ENCODE peak calls at places on chromosomes 12 and 14, in six cellular contexts. R is lower leg skin; E is fibroblast of lung; Z is lung; V is CD4-positive, alpha-beta memory T cell; H is fibroblast of mammary gland. O is an unnamed sample.

GRCh38 chr12:46915861-46916260 is 90.1 kb upstream of the SLC38A4 start:
- DNase-seq in H (peak), V (no peak), Z (no peak), R (no peak), E (peak), O (no peak)

GRCh38 chr14:62734831-62735230 is 310.4 kb downstream of the KCNH5 start:
- DNase-seq in E (no peak), R (no peak), V (no peak), Z (no peak), H (no peak), O (no peak)

GRCh38 chr12:114167431-114167830 is 201.3 kb upstream of the RBM19 start:
- DNase-seq in H (peak), E (peak), Z (no peak), R (no peak), V (no peak), O (no peak)

GRCh38 chr12:70849265-70849960 is 71.1 kb downstream of the PTPRR start:
- DNase-seq in R (no peak), V (no peak), Z (no peak), H (peak), E (peak), O (no peak)

GRCh38 chr14:99793213-99794155 is at the start of gene EML1:
- DNase-seq in R (peak), Z (peak), V (peak), H (peak), E (peak), O (peak)

GRCh38 chr14:38774162-38774561 is 328.9 kb downstream of the SEC23A start:
- DNase-seq in H (no peak), Z (no peak), V (no peak), E (no peak), R (no peak), O (no peak)

GRCh38 chr12:21073822-21074460 is 57.1 kb upstream of the SLCO1B1 start:
- DNase-seq in R (no peak), Z (no peak), V (no peak), H (no peak), E (peak), O (no peak)

GRCh38 chr12:57085999-57086950 is 2.6 kb upstream of the NAB2 start:
- DNase-seq in H (peak), Z (no peak), R (no peak), V (peak), E (peak), O (peak)

GRCh38 chr12:90695415-90695814 is 259.6 kb downstream of the CCER1 start:
- DNase-seq in H (peak), R (no peak), V (no peak), Z (no peak), E (no peak), O (no peak)

GRCh38 chr14:35949933-35950332 is 123.8 kb downstream of the BRMS1L start:
- DNase-seq in H (no peak), Z (no peak), E (peak), R (no peak), V (no peak), O (no peak)

GRCh38 chr14:79605863-79606262 is 605.4 kb downstream of the DIO2 start:
- DNase-seq in Z (no peak), V (no peak), E (peak), H (no peak), R (no peak), O (no peak)

GRCh38 chr14:53002576-53002975 is 51.7 kb upstream of the FERMT2 start:
- DNase-seq in H (peak), E (no peak), R (no peak), V (no peak), Z (no peak), O (peak)

GRCh38 chr14:76958975-76959710 is 69.4 kb downstream of the IRF2BPL start:
- DNase-seq in R (no peak), E (peak), H (peak), V (no peak), Z (no peak), O (no peak)

GRCh38 chr12:45216983-45217485 is 1.1 kb downstream of the ANO6 start:
- DNase-seq in E (peak), R (no peak), H (peak), Z (no peak), V (no peak), O (no peak)

GRCh38 chr12:122865268-122866231 is 30.3 kb downstream of the HIP1R start:
- DNase-seq in R (no peak), Z (no peak), V (no peak), E (no peak), H (no peak), O (no peak)

GRCh38 chr12:116876151-116876869 is 4.9 kb downstream of the HRK start:
- DNase-seq in H (no peak), Z (no peak), V (no peak), R (no peak), E (no peak), O (no peak)

GRCh38 chr14:52312872-52313492 is 1.1 kb upstream of the PTGER2 start:
- DNase-seq in R (no peak), V (no peak), Z (no peak), E (peak), H (peak), O (no peak)

GRCh38 chr12:67069451-67070306 is 199.5 kb upstream of the CAND1 start:
- DNase-seq in H (no peak), Z (peak), R (no peak), V (peak), E (peak), O (peak)

GRCh38 chr12:48882325-48882687 is 16.6 kb upstream of the RND1 start:
- DNase-seq in H (no peak), Z (peak), E (peak), R (no peak), V (no peak), O (no peak)

GRCh38 chr12:110741371-110741770 is 1.3 kb downstream of the PPP1CC start:
- DNase-seq in V (peak), Z (no peak), E (peak), R (no peak), H (no peak), O (no peak)

GRCh38 chr12:66502911-66503310 is 176.0 kb downstream of the GRIP1 start:
- DNase-seq in H (no peak), V (no peak), R (no peak), E (no peak), Z (no peak), O (no peak)

GRCh38 chr14:32006267-32007110 is 70.6 kb upstream of the ARHGAP5 start:
- DNase-seq in H (no peak), E (peak), Z (no peak), V (no peak), R (no peak), O (no peak)

GRCh38 chr12:9843416-9843815 is 16.1 kb downstream of the KLRF1 start:
- DNase-seq in R (no peak), H (peak), Z (no peak), E (no peak), V (no peak), O (no peak)

GRCh38 chr12:51270067-51270846 is at the start of gene SMAGP:
- DNase-seq in V (peak), E (peak), R (peak), Z (peak), H (peak), O (no peak)

GRCh38 chr12:113065126-113066007 is 8.8 kb downstream of the DTX1 start:
- DNase-seq in H (no peak), E (no peak), Z (no peak), V (no peak), R (no peak), O (no peak)

GRCh38 chr14:88380405-88380804 is 5.1 kb upstream of the SPATA7 start:
- DNase-seq in Z (no peak), R (no peak), V (no peak), E (peak), H (peak), O (no peak)

GRCh38 chr14:22231022-22231421 is 358.0 kb downstream of the DAD1 start:
- DNase-seq in Z (no peak), R (no peak), V (no peak), E (no peak), H (no peak), O (no peak)

GRCh38 chr14:76724827-76725550 is 36.3 kb upstream of the VASH1 start:
- DNase-seq in Z (no peak), R (no peak), E (no peak), H (no peak), V (no peak), O (no peak)

GRCh38 chr12:11656550-11656949 is 7.1 kb downstream of the ETV6 start:
- DNase-seq in R (no peak), V (no peak), H (no peak), Z (no peak), E (peak), O (no peak)

GRCh38 chr14:101225729-101226152 is 322.2 kb upstream of the RTL1 start:
- DNase-seq in E (no peak), H (no peak), V (no peak), Z (no peak), R (no peak), O (no peak)

GRCh38 chr14:96662116-96662901 is 134.9 kb upstream of the VRK1 start:
- DNase-seq in E (peak), H (peak), R (no peak), V (no peak), Z (peak), O (no peak)

GRCh38 chr12:88600272-88600671 is 20.0 kb upstream of the KITLG start:
- DNase-seq in H (peak), Z (no peak), R (no peak), V (no peak), E (peak), O (no peak)

GRCh38 chr12:95637010-95637409 is 85.7 kb upstream of the USP44 start:
- DNase-seq in R (no peak), Z (no peak), H (no peak), E (no peak), V (no peak), O (no peak)
- H3K4me3 ChIP-seq in R (no peak), Z (no peak), H (no peak), E (no peak), V (no peak), O (no peak)

DNA sequence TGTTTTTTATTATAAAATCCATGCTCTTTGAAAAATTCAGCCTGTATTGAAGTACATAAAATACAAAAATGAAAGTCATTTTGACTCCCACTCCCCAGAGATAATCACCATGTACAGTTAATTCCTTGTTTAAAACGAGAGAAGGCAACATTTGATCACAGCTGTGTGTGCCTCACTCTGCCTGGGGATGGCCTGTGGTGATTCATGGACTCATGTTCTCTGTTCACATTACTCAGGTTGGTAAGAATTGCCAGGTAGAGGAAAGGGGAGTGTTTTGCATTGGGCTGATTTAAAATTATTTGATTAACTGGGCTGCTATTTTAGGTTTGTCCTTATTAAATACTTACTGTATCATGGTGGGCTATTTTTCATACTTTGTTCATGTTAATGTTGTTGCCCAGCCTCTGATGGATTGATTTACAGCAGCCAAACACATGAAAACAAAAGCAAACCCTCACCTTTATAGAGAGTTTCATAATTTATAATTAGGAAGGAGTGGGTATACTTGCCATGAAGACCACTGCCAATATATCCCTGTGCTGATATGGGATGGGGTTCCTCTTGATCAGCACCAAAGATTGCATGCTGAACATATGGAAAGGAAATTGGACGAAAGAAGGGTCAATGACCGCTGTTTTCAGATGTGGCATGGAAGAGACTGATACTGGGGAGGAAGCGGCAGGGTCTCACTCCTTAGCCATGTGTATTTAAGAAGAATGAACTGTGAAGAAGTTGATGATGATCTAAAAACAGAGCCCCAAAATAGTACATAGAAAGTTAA is 3.0 kb downstream of the ZBTB1 start:
- DNase-seq in V (no peak), E (peak), Z (no peak), H (peak), R (no peak), O (no peak)
- H3K4me3 ChIP-seq in V (peak), E (peak), Z (no peak), H (no peak), R (no peak), O (no peak)

DNA sequence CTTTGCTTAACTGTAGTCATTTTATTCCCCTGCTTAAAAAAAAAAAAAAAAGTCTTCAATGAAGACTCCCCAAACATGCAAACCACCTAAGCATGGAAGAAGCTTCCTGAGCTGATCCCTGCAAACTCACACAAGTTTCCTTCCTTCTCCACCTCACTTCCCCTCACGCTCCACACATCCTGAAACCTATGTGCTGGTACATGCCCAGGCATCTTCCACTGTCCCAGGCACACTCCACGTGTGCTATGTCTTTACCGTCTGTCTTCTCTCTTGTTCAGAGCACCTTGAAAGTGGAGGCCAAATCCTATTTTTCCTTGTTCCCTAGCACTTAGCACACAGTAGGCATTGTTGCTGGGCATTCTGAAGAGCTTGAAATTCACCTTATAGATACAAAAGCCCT is 13.4 kb downstream of the LRIG3 start:
- DNase-seq in V (no peak), H (no peak), R (no peak), E (no peak), Z (no peak), O (no peak)
- H3K4me3 ChIP-seq in V (no peak), H (no peak), R (no peak), E (no peak), Z (no peak), O (no peak)

GRCh38 chr14:43778956-43779639 is 728.0 kb downstream of the FSCB start:
- DNase-seq in E (no peak), H (no peak), V (no peak), R (no peak), Z (no peak), O (no peak)
- H3K4me3 ChIP-seq in E (no peak), H (no peak), V (no peak), R (no peak), Z (no peak), O (no peak)

O was measured in Jurkat, Clone E6-1.